ENCODE peak calls at places on chromosomes 2 and 18, in five cellular contexts. M, J, N, Y and T are unnamed samples.

GRCh38 chr2:231984992-231985391 is 23.5 kb downstream of the DIS3L2 start:
- DNase-seq in M (no peak), J (no peak), Y (no peak), N (no peak), T (no peak)

GRCh38 chr2:169523681-169524080 is 14.2 kb downstream of the KLHL41 start:
- DNase-seq in M (no peak), J (no peak), N (no peak), Y (no peak), T (no peak)

GRCh38 chr2:238557855-238558435 is 131.2 kb downstream of the ASB1 start:
- DNase-seq in N (no peak), J (no peak), Y (no peak), M (no peak), T (no peak)

GRCh38 chr2:100197643-100198153 is 55.3 kb upstream of the AFF3 start:
- DNase-seq in N (no peak), M (no peak), Y (no peak), J (peak), T (peak)

GRCh38 chr18:80233899-80234298 is 13.4 kb downstream of the PARD6G start:
- DNase-seq in J (no peak), Y (no peak), M (no peak), N (no peak), T (no peak)

GRCh38 chr2:17736989-17737388 is 16.6 kb downstream of the SMC6 start:
- DNase-seq in N (no peak), Y (peak), J (no peak), M (no peak), T (no peak)

GRCh38 chr2:210899131-210899530 is 342.7 kb downstream of the CPS1 start:
- DNase-seq in Y (peak), N (no peak), J (no peak), M (no peak), T (no peak)

GRCh38 chr2:64730551-64731305 is 77.0 kb upstream of the SERTAD2 start:
- DNase-seq in M (no peak), N (no peak), J (peak), Y (peak), T (peak)

GRCh38 chr2:102294802-102295489 is 16.4 kb upstream of the IL1RL1 start:
- DNase-seq in N (no peak), Y (peak), J (no peak), M (no peak), T (no peak)

GRCh38 chr18:11047817-11048216 is 101.6 kb downstream of the PIEZO2 start:
- DNase-seq in N (no peak), Y (no peak), M (no peak), J (no peak), T (no peak)

GRCh38 chr18:48922203-48922800 is 28.5 kb downstream of the SMAD7 start:
- DNase-seq in N (no peak), M (no peak), J (no peak), Y (no peak), T (no peak)

GRCh38 chr2:10844083-10844482 is 31.5 kb upstream of the PDIA6 start:
- DNase-seq in Y (peak), N (no peak), M (no peak), J (peak), T (peak)

GRCh38 chr2:134137182-134137595 is 116.7 kb upstream of the MGAT5 start:
- DNase-seq in M (no peak), Y (peak), N (no peak), J (peak), T (peak)

GRCh38 chr2:234980476-234981187 is 28.8 kb downstream of the SH3BP4 start:
- DNase-seq in J (no peak), N (no peak), Y (peak), M (no peak), T (no peak)

GRCh38 chr2:171509945-171510731 is 12.1 kb upstream of the CYBRD1 start:
- DNase-seq in M (no peak), N (peak), J (no peak), Y (no peak), T (no peak)

GRCh38 chr2:115165529-115166109 is 723.2 kb downstream of the DPP10 start:
- DNase-seq in M (no peak), Y (peak), N (no peak), J (peak), T (no peak)

GRCh38 chr2:46847726-46848421 is 67.7 kb downstream of the MCFD2 start:
- DNase-seq in Y (peak), J (no peak), M (no peak), N (no peak), T (peak)

GRCh38 chr2:10552220-10552870 is 104.2 kb upstream of the ODC1 start:
- DNase-seq in Y (no peak), M (no peak), J (no peak), N (no peak), T (no peak)

GRCh38 chr2:46232860-46233259 is 64.3 kb upstream of the EPAS1 start:
- DNase-seq in J (no peak), N (no peak), Y (no peak), M (no peak), T (no peak)

GRCh38 chr2:174985624-174986023 is 19.6 kb downstream of the CHN1 start:
- DNase-seq in N (no peak), M (no peak), Y (peak), J (no peak), T (no peak)

GRCh38 chr2:38615237-38615636 is 12.5 kb upstream of the HNRNPLL start:
- DNase-seq in N (no peak), J (no peak), M (no peak), Y (no peak), T (no peak)

GRCh38 chr2:37877457-37878315 is 47.4 kb upstream of the RMDN2 start:
- DNase-seq in Y (peak), N (no peak), J (no peak), M (no peak), T (no peak)

GRCh38 chr2:237026981-237027711 is 58.5 kb upstream of the COPS8 start:
- DNase-seq in M (no peak), J (peak), N (peak), Y (peak), T (peak)

GRCh38 chr2:105697781-105698449 is 46.8 kb upstream of the NCK2 start:
- DNase-seq in J (peak), N (no peak), Y (no peak), M (no peak), T (no peak)

GRCh38 chr2:113157108-113157896 is 16.5 kb upstream of the PSD4 start:
- DNase-seq in M (no peak), Y (peak), J (peak), N (peak), T (peak)

GRCh38 chr2:134259571-134259970 is 5.7 kb downstream of the MGAT5 start:
- DNase-seq in J (no peak), N (no peak), Y (no peak), M (no peak), T (no peak)

GRCh38 chr2:100675373-100675772 is 112.6 kb downstream of the PDCL3 start:
- DNase-seq in J (no peak), M (no peak), N (no peak), Y (no peak), T (no peak)

GRCh38 chr2:84899681-84900080 is 5.8 kb upstream of the TMSB10 start:
- DNase-seq in N (no peak), M (no peak), Y (no peak), J (peak), T (no peak)

GRCh38 chr18:74418023-74418422 is 39.1 kb downstream of the DIPK1C start:
- DNase-seq in M (no peak), Y (no peak), N (no peak), J (no peak), T (no peak)

GRCh38 chr18:79878741-79879358 is 72.6 kb downstream of the SLC66A2 start:
- DNase-seq in J (no peak), N (peak), M (no peak), Y (no peak), T (peak)

GRCh38 chr2:204260162-204260877 is 285.0 kb upstream of the PARD3B start:
- DNase-seq in J (peak), N (peak), Y (peak), M (no peak), T (no peak)

GRCh38 chr2:109324859-109325258 is 195.9 kb downstream of the SH3RF3 start:
- DNase-seq in J (peak), M (no peak), N (no peak), Y (peak), T (peak)

GRCh38 chr18:3595282-3596273 is 145.6 kb downstream of the TGIF1 start:
- DNase-seq in Y (peak), J (peak), M (no peak), N (no peak), T (no peak)

GRCh38 chr2:241195506-241196130 is 7.1 kb downstream of the ANO7 start:
- DNase-seq in N (no peak), Y (no peak), J (no peak), M (no peak), T (peak)

GRCh38 chr2:167686691-167687090 is 560.7 kb downstream of the STK39 start:
- DNase-seq in M (no peak), J (no peak), N (no peak), Y (no peak), T (no peak)

GRCh38 chr18:39345321-39345720 is 1779.7 kb upstream of the CELF4 start:
- DNase-seq in J (no peak), M (no peak), Y (peak), N (no peak), T (no peak)

GRCh38 chr2:96188821-96189526 is 19.7 kb downstream of the STARD7 start:
- DNase-seq in M (no peak), N (no peak), J (no peak), Y (no peak), T (no peak)

GRCh38 chr2:172179045-172179742 is 76.5 kb upstream of the DLX2 start:
- DNase-seq in M (no peak), N (no peak), J (no peak), Y (peak), T (no peak)

GRCh38 chr2:106157416-106157815 is 36.7 kb downstream of the UXS1 start:
- DNase-seq in Y (no peak), J (no peak), M (no peak), N (no peak), T (no peak)